ENCODE peak calls at places on chromosomes 12 and 14, in ten cellular contexts. H is mucosa of descending colon, V is A549, L is lower lobe of right lung, X is psoas muscle, T is transverse colon, M is GM23338, J is left ventricle myocardium inferior, D is stomach, Z is lung. O is an unnamed sample. For H3K4me1, the result is how much of the 10 kb centered on the place peaks cover.

GRCh38 chr12:111311011-111311410 is 57.9 kb downstream of the PHETA1 start:
- DNase-seq in H (no peak), V (no peak), L (no peak), X (no peak), T (no peak), M (no peak), J (no peak), D (no peak), Z (no peak), O (no peak)

GRCh38 chr14:58193542-58193941 is 6.4 kb upstream of the ACTR10 start:
- DNase-seq in H (no peak), V (no peak), L (no peak), X (no peak), T (no peak), M (no peak), J (no peak), D (no peak), Z (no peak), O (no peak)

GRCh38 chr14:39474416-39474911 is 42.2 kb upstream of the FBXO33 start:
- DNase-seq in H (no peak), V (no peak), L (no peak), X (no peak), T (no peak), M (no peak), J (no peak), D (no peak), Z (no peak), O (no peak)

GRCh38 chr12:77337327-77337726 is 272.0 kb upstream of the E2F7 start:
- DNase-seq in H (no peak), V (no peak), L (no peak), X (no peak), T (no peak), M (no peak), J (no peak), D (no peak), Z (no peak), O (no peak)

GRCh38 chr12:123591702-123592481 is 7.5 kb downstream of the TMED2 start:
- DNase-seq in H (no peak), V (no peak), L (no peak), X (no peak), T (no peak), M (no peak), J (no peak), D (no peak), Z (no peak), O (no peak)

GRCh38 chr14:74618078-74618952 is 6.3 kb upstream of the LTBP2 start:
- DNase-seq in H (peak), V (peak), L (peak), X (no peak), T (peak), M (no peak), J (no peak), D (peak), Z (peak), O (no peak)

GRCh38 chr12:114141916-114142564 is 175.9 kb upstream of the RBM19 start:
- DNase-seq in H (peak), V (no peak), L (no peak), X (no peak), T (no peak), M (peak), J (no peak), D (no peak), Z (no peak), O (no peak)

GRCh38 chr12:62816624-62817023 is 118.3 kb downstream of the PPM1H start:
- DNase-seq in H (no peak), V (no peak), L (no peak), X (no peak), T (no peak), M (no peak), J (no peak), D (no peak), Z (no peak), O (no peak)

GRCh38 chr12:23950775-23951391 is 1.4 kb upstream of the SOX5 start:
- DNase-seq in H (peak), V (no peak), L (no peak), X (peak), T (no peak), M (peak), J (no peak), D (no peak), Z (no peak), O (peak)

GRCh38 chr12:6361834-6362233 is 13.5 kb downstream of the SCNN1A start:
- DNase-seq in H (peak), V (peak), L (peak), X (peak), T (peak), M (no peak), J (peak), D (peak), Z (no peak), O (peak)

GRCh38 chr12:106769546-106769945 is 4.9 kb upstream of the RIC8B start:
- DNase-seq in H (no peak), V (no peak), L (no peak), X (no peak), T (no peak), M (no peak), J (no peak), D (no peak), Z (no peak), O (no peak)

GRCh38 chr14:87805315-87805723 is 187.7 kb downstream of the GALC start:
- DNase-seq in H (peak), V (peak), L (no peak), X (peak), T (no peak), M (peak), J (peak), D (peak), Z (no peak), O (peak)

GRCh38 chr12:117377758-117378157 is 16.3 kb upstream of the NOS1 start:
- DNase-seq in H (peak), V (no peak), L (no peak), X (no peak), T (no peak), M (peak), J (no peak), D (no peak), Z (no peak), O (no peak)

GRCh38 chr14:61151276-61151675 is 129.9 kb downstream of the TMEM30B start:
- DNase-seq in H (no peak), V (no peak), L (no peak), X (no peak), T (no peak), M (no peak), J (no peak), D (no peak), Z (no peak), O (no peak)

GRCh38 chr12:110245278-110245868 is 35.7 kb upstream of the ATP2A2 start:
- DNase-seq in H (peak), V (no peak), L (peak), X (no peak), T (peak), M (peak), J (peak), D (peak), Z (no peak), O (no peak)

GRCh38 chr14:89357655-89358297 is 59.3 kb downstream of the FOXN3 start:
- DNase-seq in H (no peak), V (no peak), L (no peak), X (no peak), T (no peak), M (no peak), J (no peak), D (no peak), Z (no peak), O (no peak)

GRCh38 chr12:102059343-102059742 is 2.4 kb downstream of the WASHC3 start:
- DNase-seq in H (no peak), V (no peak), L (no peak), X (no peak), T (no peak), M (no peak), J (no peak), D (no peak), Z (no peak), O (no peak)

GRCh38 chr14:91410781-91411536 is 6.7 kb downstream of the CCDC88C start:
- DNase-seq in H (no peak), V (no peak), L (no peak), X (no peak), T (no peak), M (no peak), J (no peak), D (no peak), Z (no peak), O (no peak)

GRCh38 chr14:41604793-41605534 is 1.7 kb upstream of the LRFN5 start:
- DNase-seq in H (no peak), V (no peak), L (no peak), X (peak), T (no peak), M (peak), J (peak), D (no peak), Z (no peak), O (peak)

GRCh38 chr14:105201928-105202513 is 20.9 kb upstream of the NUDT14 start:
- DNase-seq in H (no peak), V (no peak), L (no peak), X (no peak), T (no peak), M (no peak), J (no peak), D (no peak), Z (no peak), O (no peak)

GRCh38 chr14:21933681-21934080 is 260.1 kb upstream of the OR4E1 start:
- DNase-seq in H (no peak), V (no peak), L (no peak), X (no peak), T (no peak), M (peak), J (no peak), D (no peak), Z (no peak), O (no peak)

GRCh38 chr12:93142881-93143280 is 213.8 kb upstream of the EEA1 start:
- DNase-seq in H (no peak), V (no peak), L (no peak), X (no peak), T (no peak), M (no peak), J (no peak), D (no peak), Z (no peak), O (no peak)

GRCh38 chr14:103728721-103729120 is 13.1 kb downstream of the ZFYVE21 start:
- DNase-seq in H (no peak), V (no peak), L (no peak), X (peak), T (no peak), M (no peak), J (no peak), D (peak), Z (no peak), O (peak)

GRCh38 chr12:124831590-124831989 is 32.1 kb downstream of the SCARB1 start:
- DNase-seq in H (no peak), V (no peak), L (no peak), X (no peak), T (no peak), M (no peak), J (no peak), D (no peak), Z (no peak), O (no peak)

GRCh38 chr12:15963271-15963670 is 52.1 kb downstream of the DERA start:
- DNase-seq in H (no peak), V (no peak), L (no peak), X (no peak), T (no peak), M (no peak), J (no peak), D (no peak), Z (no peak), O (no peak)

GRCh38 chr12:113019045-113019444 is 37.5 kb upstream of the DTX1 start:
- DNase-seq in H (no peak), V (no peak), L (no peak), X (no peak), T (no peak), M (no peak), J (no peak), D (no peak), Z (no peak), O (no peak)

GRCh38 chr14:38339704-38340103 is 83.8 kb upstream of the CLEC14A start:
- DNase-seq in H (no peak), V (no peak), L (no peak), X (no peak), T (no peak), M (no peak), J (no peak), D (no peak), Z (no peak), O (no peak)

DNA sequence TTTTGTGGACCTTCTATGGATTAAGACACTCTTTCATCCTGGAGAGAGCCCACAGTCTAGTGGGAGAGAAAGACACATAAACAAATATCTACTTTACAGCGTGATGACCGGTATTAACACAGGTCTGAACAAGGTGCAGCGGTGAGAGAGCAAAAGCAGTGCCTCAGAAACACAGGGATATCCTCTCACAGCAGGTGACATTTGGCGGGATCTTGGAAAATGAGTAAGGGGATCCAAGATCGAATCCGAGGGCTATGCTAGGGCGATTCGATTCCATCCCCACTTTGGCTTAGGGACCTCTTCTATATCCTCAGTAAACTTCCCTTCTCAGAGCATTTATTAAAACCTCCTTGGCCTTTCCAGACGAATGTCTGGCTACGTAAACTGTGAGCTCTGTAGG is 690 bp downstream of the ATP6V1D start:
- DNase-seq in H (peak), V (peak), L (no peak), X (no peak), T (no peak), M (peak), J (no peak), D (no peak), Z (no peak), O (no peak)
- H3K4me1 ChIP-seq in H (under half), V (under half), L (half or more), X (under half), T (half or more), M (under half), J (half or more), D (half or more), Z (under half), O (under half)

GRCh38 chr12:13205809-13206559 is 9.5 kb downstream of the EMP1 start:
- DNase-seq in H (no peak), V (peak), L (no peak), X (no peak), T (no peak), M (no peak), J (no peak), D (no peak), Z (no peak), O (no peak)
- H3K4me3 ChIP-seq in H (no peak), V (no peak), L (no peak), X (no peak), T (no peak), M (no peak), J (no peak), D (no peak), Z (no peak), O (no peak)

GRCh38 chr12:115362319-115362976 is 678.5 kb upstream of the TBX3 start:
- DNase-seq in H (no peak), V (no peak), L (no peak), X (no peak), T (no peak), M (no peak), J (no peak), D (no peak), Z (no peak), O (no peak)
- TF ChIP-seq CTCF in H (no peak), V (no peak), L (no peak), X (no peak), T (no peak), M (no peak), J (no peak), D (no peak), Z (no peak), O (no peak)

GRCh38 chr12:139585-139984 is 73.0 kb downstream of the IQSEC3 start:
- DNase-seq in H (no peak), V (no peak), L (peak), X (no peak), T (no peak), M (peak), J (no peak), D (no peak), Z (no peak), O (no peak)

GRCh38 chr12:138898-139534 is 72.4 kb downstream of the IQSEC3 start:
- DNase-seq in H (no peak), V (no peak), L (peak), X (peak), T (no peak), M (peak), J (peak), D (no peak), Z (no peak), O (peak)

GRCh38 chr12:138171-138897 is 71.8 kb downstream of the IQSEC3 start:
- DNase-seq in H (no peak), V (no peak), L (no peak), X (no peak), T (no peak), M (peak), J (no peak), D (no peak), Z (no peak), O (no peak)

GRCh38 chr12:131726-132465 is 65.3 kb downstream of the IQSEC3 start:
- DNase-seq in H (no peak), V (no peak), L (no peak), X (no peak), T (no peak), M (no peak), J (no peak), D (no peak), Z (no peak), O (no peak)

DNA sequence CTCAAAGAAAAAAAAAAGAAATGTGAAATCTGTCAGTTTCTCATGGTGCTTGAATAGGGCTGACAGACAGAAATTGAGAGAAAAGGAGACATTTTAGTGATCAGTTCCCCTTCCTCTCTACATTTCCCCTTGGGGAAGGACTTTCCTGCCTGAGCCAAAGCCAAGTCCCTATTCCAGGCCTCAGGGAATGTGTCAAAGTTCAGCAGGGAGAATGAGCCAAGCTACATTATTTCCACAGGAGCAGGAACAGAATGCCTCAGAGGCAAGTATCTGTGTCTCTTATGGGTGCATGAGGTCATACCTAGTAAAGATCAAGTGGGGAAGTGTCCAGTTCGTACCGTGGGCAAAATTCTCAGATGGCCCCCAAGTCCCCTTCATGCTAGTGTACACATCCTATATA is 68.6 kb downstream of the IQSEC3 start:
- DNase-seq in H (no peak), V (no peak), L (no peak), X (no peak), T (no peak), M (no peak), J (no peak), D (no peak), Z (no peak), O (no peak)
- H3K4me1 ChIP-seq in H (under half), V (under half), L (under half), X (under half), T (under half), M (under half), J (under half), D (under half), Z (under half), O (under half)

DNA sequence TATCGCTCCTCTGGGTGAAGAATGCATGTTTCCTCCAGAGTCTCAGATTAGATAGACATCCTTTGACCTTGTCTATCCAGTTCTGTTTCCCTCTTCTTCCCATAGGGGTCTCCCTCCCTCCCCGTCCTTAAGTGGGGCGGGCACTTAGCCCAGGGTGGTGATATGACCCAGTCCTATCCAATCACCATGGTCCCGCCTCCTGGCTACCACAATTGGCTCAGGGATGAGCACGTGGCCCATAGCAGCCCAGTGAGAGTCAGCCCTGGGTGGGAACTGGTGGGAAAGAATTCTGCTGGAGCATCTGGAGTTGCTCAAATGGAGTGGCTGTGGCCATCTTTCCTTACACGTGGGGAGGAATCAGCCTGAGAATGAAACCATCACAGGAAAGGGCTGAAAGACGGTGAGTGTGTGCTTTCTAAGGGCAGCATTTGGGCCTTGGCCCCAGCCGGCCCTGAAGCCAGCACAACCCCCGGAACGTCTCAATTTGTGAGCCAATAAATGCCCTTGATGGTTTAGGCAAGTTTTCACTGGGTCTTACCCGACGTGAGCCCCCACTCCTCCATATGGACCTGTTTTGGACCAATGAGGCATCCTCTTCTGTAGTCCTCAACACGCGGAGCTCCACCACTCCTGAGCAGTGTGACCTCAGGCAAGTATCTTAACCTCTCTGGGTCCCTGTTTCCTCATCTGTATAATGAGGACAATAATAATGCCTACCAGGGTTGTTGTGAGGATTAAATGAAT is 14.3 kb upstream of the MLXIP start:
- DNase-seq in H (peak), V (peak), L (peak), X (peak), T (peak), M (peak), J (peak), D (peak), Z (peak), O (peak)
- H3K4me3 ChIP-seq in H (no peak), V (no peak), L (peak), X (peak), T (peak), M (peak), J (peak), D (no peak), Z (no peak), O (no peak)